ENCODE peak calls at places on chromosomes 16 and 17, in six cellular contexts. P is NCI-H187; L is midbrain; Y is activated CD4-positive, alpha-beta T cell treated with anti-CD3 and anti-CD28 coated beads, Interleukin-2, amount 50 U/mL, for 1 hour; M is EL; F is NCI-H2081. D is an unnamed sample.
A peak's percentile ranks its signal among the peaks of the same experiment; 100 is the strongest.

GRCh38 chr17:74190154-74190553 is 13.3 kb upstream of the RPL38 start:
- DNase-seq in M (peak; percentile 34), P (no peak), F (peak; percentile 36), L (peak; percentile 50), Y (no peak), D (peak; percentile 69)

GRCh38 chr17:36837193-36837592 is 100.1 kb upstream of the LHX1 start:
- DNase-seq in P (no peak), F (no peak), Y (no peak), M (no peak), L (no peak), D (no peak)

GRCh38 chr17:57604771-57605733 is 140.0 kb downstream of the CCDC182 start:
- DNase-seq in L (peak; percentile 74), M (no peak), F (peak; percentile 72), Y (peak; percentile 31), P (peak; percentile 87), D (peak; percentile 52)

GRCh38 chr16:68764866-68765265 is 27.8 kb downstream of the CDH1 start:
- DNase-seq in F (no peak), M (no peak), L (no peak), Y (no peak), P (no peak), D (no peak)

GRCh38 chr16:1825864-1826690 is 548 bp downstream of the HAGH start:
- DNase-seq in L (peak; percentile 9), M (peak; percentile 54), F (peak; percentile 58), P (no peak), Y (peak; percentile 66), D (peak; percentile 57)

GRCh38 chr16:10314811-10315210 is 71.0 kb upstream of the ATF7IP2 start:
- DNase-seq in Y (no peak), P (no peak), M (peak; percentile 11), L (peak; percentile 24), F (no peak), D (no peak)

GRCh38 chr16:55444754-55445485 is 34.1 kb upstream of the MMP2 start:
- DNase-seq in M (no peak), F (no peak), P (no peak), L (peak; percentile 57), Y (no peak), D (no peak)

GRCh38 chr17:69084911-69085310 is 24.2 kb upstream of the ABCA9 start:
- DNase-seq in L (no peak), P (no peak), Y (no peak), M (no peak), F (no peak), D (no peak)

GRCh38 chr17:50200447-50201225 is 795 bp downstream of the COL1A1 start:
- DNase-seq in M (peak; percentile 96), F (peak; percentile 73), P (peak; percentile 48), L (peak; percentile 73), Y (peak; percentile 81), D (peak; percentile 85)